ENCODE peak calls at places on chromosomes 2 and 18, in seven cellular contexts. B is naive thymus-derived CD4-positive, alpha-beta T cell; N is IMR-90; T is upper lobe of right lung; U is heart left ventricle; Q is neural progenitor cell; P is thoracic aorta. A is an unnamed sample.
A peak's percentile ranks its signal among the peaks of the same experiment; 100 is the strongest.

GRCh38 chr2:170685591-170685990 is 29.5 kb upstream of the SP5 start:
- DNase-seq in B (no peak), N (no peak), T (no peak), U (no peak), Q (peak; percentile 45), P (no peak), A (no peak)

GRCh38 chr2:108447947-108448677 is 894 bp upstream of the GCC2 start:
- DNase-seq in B (no peak), N (no peak), T (no peak), U (no peak), Q (no peak), P (no peak), A (no peak)

GRCh38 chr2:160145471-160145870 is 54.6 kb downstream of the ITGB6 start:
- DNase-seq in B (no peak), N (no peak), T (no peak), U (no peak), Q (no peak), P (no peak), A (no peak)

GRCh38 chr2:183623227-183623626 is 499.0 kb downstream of the NUP35 start:
- DNase-seq in B (no peak), N (no peak), T (no peak), U (no peak), Q (no peak), P (no peak), A (no peak)

GRCh38 chr18:43656547-43656946 is 379.3 kb upstream of the SYT4 start:
- DNase-seq in B (no peak), N (no peak), T (no peak), U (no peak), Q (no peak), P (no peak), A (no peak)

GRCh38 chr2:130975729-130976128 is 117.5 kb downstream of the FAM168B start:
- DNase-seq in B (no peak), N (no peak), T (no peak), U (no peak), Q (no peak), P (no peak), A (no peak)

GRCh38 chr2:48510329-48510728 is 19.6 kb upstream of the STON1 start:
- DNase-seq in B (no peak), N (peak; percentile 48), T (no peak), U (no peak), Q (no peak), P (no peak), A (no peak)

GRCh38 chr2:115174651-115175050 is 732.2 kb downstream of the DPP10 start:
- DNase-seq in B (no peak), N (no peak), T (no peak), U (no peak), Q (no peak), P (no peak), A (no peak)

GRCh38 chr2:166197446-166197845 is 69.6 kb upstream of the SCN1A start:
- DNase-seq in B (no peak), N (peak; percentile 38), T (no peak), U (no peak), Q (no peak), P (no peak), A (no peak)

GRCh38 chr2:176986579-176986978 is 226.0 kb upstream of the HNRNPA3 start:
- DNase-seq in B (no peak), N (no peak), T (no peak), U (no peak), Q (no peak), P (no peak), A (no peak)

GRCh38 chr2:17593841-17594482 is 53.5 kb downstream of the VSNL1 start:
- DNase-seq in B (no peak), N (peak; percentile 36), T (no peak), U (no peak), Q (no peak), P (no peak), A (no peak)

GRCh38 chr2:152166633-152167032 is 8.9 kb downstream of the STAM2 start:
- DNase-seq in B (no peak), N (peak; percentile 81), T (no peak), U (no peak), Q (no peak), P (no peak), A (no peak)

GRCh38 chr2:98911376-98912154 is 24.5 kb downstream of the CRACDL start:
- DNase-seq in B (peak; percentile 12), N (peak; percentile 10), T (peak; percentile 37), U (no peak), Q (no peak), P (no peak), A (peak; percentile 28)

GRCh38 chr2:44943031-44943692 is 1.7 kb downstream of the SIX3 start:
- DNase-seq in B (no peak), N (no peak), T (no peak), U (no peak), Q (no peak), P (no peak), A (no peak)

GRCh38 chr2:204027105-204027504 is 90.5 kb downstream of the ICOS start:
- DNase-seq in B (peak; percentile 23), N (peak; percentile 13), T (no peak), U (no peak), Q (no peak), P (no peak), A (no peak)

GRCh38 chr2:127623388-127624320 is 22.3 kb upstream of the GPR17 start:
- DNase-seq in B (no peak), N (peak; percentile 64), T (peak; percentile 58), U (no peak), Q (no peak), P (no peak), A (no peak)

GRCh38 chr2:179298666-179299065 is 34.0 kb upstream of the SESTD1 start:
- DNase-seq in B (no peak), N (no peak), T (no peak), U (no peak), Q (no peak), P (no peak), A (no peak)

GRCh38 chr2:202690321-202690900 is 55.6 kb downstream of the FAM117B start:
- DNase-seq in B (no peak), N (no peak), T (no peak), U (no peak), Q (no peak), P (no peak), A (no peak)

GRCh38 chr2:177568393-177568792 is 175.8 kb downstream of the AGPS start:
- DNase-seq in B (no peak), N (no peak), T (no peak), U (no peak), Q (no peak), P (no peak), A (no peak)

GRCh38 chr2:109476908-109477441 is 136.8 kb downstream of the SEPTIN10 start:
- DNase-seq in B (no peak), N (no peak), T (no peak), U (no peak), Q (no peak), P (no peak), A (no peak)

GRCh38 chr2:109479804-109480203 is 134.0 kb downstream of the SEPTIN10 start:
- DNase-seq in B (no peak), N (no peak), T (no peak), U (no peak), Q (no peak), P (no peak), A (no peak)

GRCh38 chr2:109480486-109481195 is 133.1 kb downstream of the SEPTIN10 start:
- DNase-seq in B (no peak), N (no peak), T (no peak), U (no peak), Q (no peak), P (no peak), A (no peak)

GRCh38 chr2:109481196-109481555 is 132.6 kb downstream of the SEPTIN10 start:
- DNase-seq in B (no peak), N (no peak), T (no peak), U (no peak), Q (no peak), P (no peak), A (no peak)

GRCh38 chr2:109478906-109479493 is 134.8 kb downstream of the SEPTIN10 start:
- DNase-seq in B (no peak), N (no peak), T (no peak), U (no peak), Q (no peak), P (no peak), A (no peak)
- H3K27ac ChIP-seq in B (no peak overlapping the region), N (no peak overlapping the region), T (no peak overlapping the region), U (no peak overlapping the region), Q (no peak overlapping the region), P (no peak overlapping the region), A (no peak overlapping the region)

GRCh38 chr2:83756219-83756618 is 702.9 kb downstream of the SUCLG1 start:
- DNase-seq in B (no peak), N (no peak), T (no peak), U (no peak), Q (no peak), P (no peak), A (no peak)
- H3K9me3 ChIP-seq in B (no peaks in the 10 kb centered on the region), N (no peaks in the 10 kb centered on the region), T (no peaks in the 10 kb centered on the region), U (no peaks in the 10 kb centered on the region), Q (no peaks in the 10 kb centered on the region), P (no peaks in the 10 kb centered on the region), A (no peaks in the 10 kb centered on the region)

DNA sequence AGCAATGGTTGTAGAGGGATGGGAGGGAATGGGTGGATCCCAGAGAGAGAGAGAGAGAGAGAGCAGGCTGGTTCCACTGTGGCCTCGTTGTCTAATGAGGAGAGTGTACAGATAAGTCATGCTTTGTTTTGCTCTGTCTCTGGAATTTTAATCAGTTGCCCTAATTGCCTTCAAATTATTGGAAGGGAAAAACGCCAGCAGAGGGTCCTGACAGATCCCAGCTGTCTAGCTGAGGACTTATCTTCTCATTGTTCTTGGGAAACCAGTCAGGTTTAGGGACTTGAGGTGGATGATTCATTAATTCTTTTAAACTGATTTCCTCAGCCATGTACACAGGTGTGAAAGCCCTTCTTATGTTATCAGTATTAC is 58.5 kb downstream of the HPCAL1 start:
- DNase-seq in B (no peak), N (peak; percentile 36), T (no peak), U (no peak), Q (peak; percentile 52), P (no peak), A (no peak)
- H3K4me1 ChIP-seq in B (peaks cover 10% of the 10 kb centered on the region), N (peaks cover 6% of the 10 kb centered on the region), T (peaks cover 15% of the 10 kb centered on the region), U (peaks cover 10% of the 10 kb centered on the region), Q (peaks cover 14% of the 10 kb centered on the region), P (no peaks in the 10 kb centered on the region), A (peaks cover 7% of the 10 kb centered on the region)

GRCh38 chr18:31218671-31219383 is 56.2 kb upstream of the DSC1 start:
- DNase-seq in B (no peak), N (no peak), T (no peak), U (no peak), Q (no peak), P (no peak), A (no peak)

GRCh38 chr18:31219395-31219794 is 56.7 kb upstream of the DSC1 start:
- DNase-seq in B (no peak), N (no peak), T (no peak), U (no peak), Q (no peak), P (no peak), A (no peak)

GRCh38 chr18:31217038-31217437 is 54.4 kb upstream of the DSC1 start:
- DNase-seq in B (no peak), N (no peak), T (no peak), U (no peak), Q (peak; percentile 26), P (no peak), A (no peak)

GRCh38 chr18:31213641-31214040 is 51.0 kb upstream of the DSC1 start:
- DNase-seq in B (no peak), N (no peak), T (no peak), U (no peak), Q (no peak), P (no peak), A (no peak)

DNA sequence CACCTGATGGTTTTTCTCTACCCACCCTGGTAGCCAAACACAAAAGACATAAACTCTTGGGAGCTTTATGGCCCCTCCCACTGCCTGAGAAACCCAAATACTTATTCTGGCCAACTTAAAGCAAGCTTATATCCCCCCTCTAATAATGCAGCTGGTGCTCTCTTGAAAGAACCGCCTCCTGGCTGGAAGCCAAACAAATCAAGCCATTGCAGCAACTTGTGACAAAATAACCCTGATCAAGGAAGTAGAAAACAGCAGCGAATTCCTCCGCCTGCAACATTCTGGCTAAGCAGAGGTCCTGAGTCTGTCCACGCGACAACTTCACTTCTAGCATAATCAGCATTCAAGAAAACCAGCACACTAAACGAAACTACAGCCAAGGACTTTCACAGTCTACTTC is 54.8 kb upstream of the DSC1 start:
- DNase-seq in B (no peak), N (no peak), T (no peak), U (no peak), Q (no peak), P (no peak), A (no peak)
- H3K27ac ChIP-seq in B (no peak overlapping the region), N (no peak overlapping the region), T (no peak overlapping the region), U (no peak overlapping the region), Q (peak overlapping the region; percentile 16), P (no peak overlapping the region), A (no peak overlapping the region)